ENCODE peak calls at places on chromosomes 2 and 18, in seven cellular contexts. H, C, L, F, K, R and I are unnamed samples.

GRCh38 chr2:143296089-143296488 is 166.9 kb downstream of the ARHGAP15 start:
- DNase-seq in H (no peak), C (no peak), L (no peak), F (no peak), K (no peak), R (no peak), I (no peak)

GRCh38 chr18:12769644-12770440 is 67.0 kb downstream of the PSMG2 start:
- DNase-seq in H (no peak), C (no peak), L (no peak), F (no peak), K (no peak), R (no peak), I (no peak)

GRCh38 chr2:557635-558301 is 119.4 kb downstream of the TMEM18 start:
- DNase-seq in H (peak; percentile 42), C (no peak), L (no peak), F (no peak), K (peak; percentile 12), R (no peak), I (no peak)

GRCh38 chr2:134233733-134234135 is 20.1 kb upstream of the MGAT5 start:
- DNase-seq in H (no peak), C (no peak), L (no peak), F (no peak), K (no peak), R (no peak), I (no peak)

GRCh38 chr2:1627628-1628371 is 116.5 kb downstream of the PXDN start:
- DNase-seq in H (no peak), C (no peak), L (no peak), F (no peak), K (no peak), R (no peak), I (no peak)

GRCh38 chr18:69757733-69758132 is 189.9 kb downstream of the CD226 start:
- DNase-seq in H (no peak), C (no peak), L (no peak), F (no peak), K (no peak), R (peak; percentile 56), I (no peak)

GRCh38 chr2:156459720-156460119 is 23.5 kb downstream of the GPD2 start:
- DNase-seq in H (peak; percentile 61), C (no peak), L (no peak), F (no peak), K (no peak), R (no peak), I (no peak)

GRCh38 chr2:224359569-224359968 is 42.3 kb downstream of the FAM124B start:
- DNase-seq in H (no peak), C (no peak), L (no peak), F (peak; percentile 11), K (no peak), R (no peak), I (no peak)

GRCh38 chr2:118806797-118807667 is 40.4 kb downstream of the EN1 start:
- DNase-seq in H (no peak), C (no peak), L (no peak), F (no peak), K (no peak), R (no peak), I (no peak)

GRCh38 chr2:198615972-198616371 is 811.6 kb downstream of the PLCL1 start:
- DNase-seq in H (no peak), C (no peak), L (no peak), F (peak; percentile 43), K (no peak), R (no peak), I (no peak)

GRCh38 chr2:208984376-208985100 is 439.3 kb upstream of the MAP2 start:
- DNase-seq in H (no peak), C (no peak), L (no peak), F (peak; percentile 45), K (no peak), R (peak; percentile 70), I (peak; percentile 10)

GRCh38 chr2:189751080-189751658 is 11.4 kb downstream of the OSGEPL1 start:
- DNase-seq in H (no peak), C (peak; percentile 37), L (peak; percentile 34), F (peak; percentile 71), K (peak; percentile 34), R (peak; percentile 45), I (no peak)

GRCh38 chr18:22387787-22388186 is 29.9 kb downstream of the CTAGE1 start:
- DNase-seq in H (no peak), C (no peak), L (no peak), F (no peak), K (no peak), R (no peak), I (no peak)

GRCh38 chr2:163155279-163155883 is 316.8 kb upstream of the KCNH7 start:
- DNase-seq in H (no peak), C (no peak), L (no peak), F (peak; percentile 65), K (no peak), R (peak; percentile 56), I (no peak)